ENCODE peak calls at places on chromosomes 13 and 19, in eight cellular contexts. H is adrenal gland, I is A549, E is uterus, S is IMR-90, R is breast epithelium, N is spleen, U is upper lobe of left lung. K is an unnamed sample.

GRCh38 chr13:48954086-48954485 is 21.6 kb upstream of the FNDC3A start:
- DNase-seq in N (no peak), R (no peak), U (no peak), E (no peak), I (no peak), S (peak; percentile 51), H (no peak), K (no peak)

GRCh38 chr19:50310759-50311465 is 18.3 kb downstream of the KCNC3 start:
- DNase-seq in I (no peak), H (no peak), U (no peak), E (no peak), R (no peak), S (no peak), N (no peak), K (no peak)

GRCh38 chr19:55699221-55699620 is 24.2 kb downstream of the EPN1 start:
- DNase-seq in E (no peak), N (peak; percentile 34), I (no peak), H (no peak), R (no peak), S (no peak), U (no peak), K (no peak)

GRCh38 chr19:9128171-9128570 is 1.4 kb upstream of the OR7G3 start:
- DNase-seq in R (no peak), I (no peak), N (no peak), E (no peak), H (no peak), U (no peak), S (peak; percentile 4), K (no peak)

GRCh38 chr19:2199215-2199614 is 35.5 kb downstream of the DOT1L start:
- DNase-seq in U (no peak), N (no peak), R (no peak), H (no peak), I (peak; percentile 22), E (no peak), S (no peak), K (no peak)

GRCh38 chr13:108426893-108427292 is 157.4 kb downstream of the TNFSF13B start:
- DNase-seq in I (no peak), U (no peak), N (no peak), E (no peak), H (no peak), S (no peak), R (no peak), K (no peak)

GRCh38 chr19:29308977-29309520 is 96.1 kb upstream of the UQCRFS1 start:
- DNase-seq in N (no peak), H (no peak), S (no peak), R (no peak), E (no peak), I (no peak), U (no peak), K (no peak)

GRCh38 chr13:111874981-111875380 is 192.0 kb upstream of the SOX1 start:
- DNase-seq in H (no peak), I (no peak), R (no peak), E (no peak), U (no peak), N (no peak), S (no peak), K (no peak)

GRCh38 chr19:48029431-48029830 is 14.4 kb downstream of the CABP5 start:
- DNase-seq in I (no peak), N (no peak), U (no peak), H (no peak), R (no peak), E (no peak), S (no peak), K (no peak)

GRCh38 chr19:17423429-17424208 is 3.8 kb downstream of the MVB12A start:
- DNase-seq in H (no peak), R (no peak), N (peak; percentile 76), U (no peak), I (no peak), S (no peak), E (no peak), K (no peak)

GRCh38 chr19:6242677-6243076 is 37.1 kb downstream of the MLLT1 start:
- DNase-seq in S (no peak), E (no peak), N (peak; percentile 56), R (no peak), I (no peak), H (no peak), U (no peak), K (no peak)

GRCh38 chr13:46684287-46685001 is 112.5 kb downstream of the ESD start:
- DNase-seq in S (no peak), U (no peak), I (no peak), H (no peak), E (no peak), N (no peak), R (no peak), K (no peak)

GRCh38 chr13:33003458-33004019 is 12.7 kb upstream of the KL start:
- DNase-seq in I (no peak), R (no peak), U (no peak), H (no peak), S (no peak), E (no peak), N (no peak), K (no peak)

GRCh38 chr13:18947376-18947977 is 234.1 kb downstream of the TUBA3C start:
- DNase-seq in E (no peak), U (no peak), H (no peak), I (no peak), N (peak; percentile 66), S (no peak), R (no peak), K (no peak)

GRCh38 chr13:30881191-30881651 is 24.9 kb upstream of the MEDAG start:
- DNase-seq in E (peak; percentile 46), I (no peak), H (peak; percentile 54), U (no peak), S (no peak), R (no peak), N (no peak), K (no peak)

GRCh38 chr13:51803018-51803417 is 945 bp downstream of the DHRS12 start:
- DNase-seq in U (no peak), S (no peak), E (peak; percentile 50), R (no peak), N (no peak), I (no peak), H (peak; percentile 19), K (no peak)

GRCh38 chr13:53092931-53093330 is 64.3 kb downstream of the OLFM4 start:
- DNase-seq in U (no peak), N (no peak), S (no peak), E (no peak), R (no peak), H (no peak), I (no peak), K (no peak)

GRCh38 chr13:105998233-105998550 is 537.3 kb downstream of the EFNB2 start:
- DNase-seq in H (no peak), U (no peak), S (no peak), I (no peak), N (no peak), R (no peak), E (no peak), K (no peak)

DNA sequence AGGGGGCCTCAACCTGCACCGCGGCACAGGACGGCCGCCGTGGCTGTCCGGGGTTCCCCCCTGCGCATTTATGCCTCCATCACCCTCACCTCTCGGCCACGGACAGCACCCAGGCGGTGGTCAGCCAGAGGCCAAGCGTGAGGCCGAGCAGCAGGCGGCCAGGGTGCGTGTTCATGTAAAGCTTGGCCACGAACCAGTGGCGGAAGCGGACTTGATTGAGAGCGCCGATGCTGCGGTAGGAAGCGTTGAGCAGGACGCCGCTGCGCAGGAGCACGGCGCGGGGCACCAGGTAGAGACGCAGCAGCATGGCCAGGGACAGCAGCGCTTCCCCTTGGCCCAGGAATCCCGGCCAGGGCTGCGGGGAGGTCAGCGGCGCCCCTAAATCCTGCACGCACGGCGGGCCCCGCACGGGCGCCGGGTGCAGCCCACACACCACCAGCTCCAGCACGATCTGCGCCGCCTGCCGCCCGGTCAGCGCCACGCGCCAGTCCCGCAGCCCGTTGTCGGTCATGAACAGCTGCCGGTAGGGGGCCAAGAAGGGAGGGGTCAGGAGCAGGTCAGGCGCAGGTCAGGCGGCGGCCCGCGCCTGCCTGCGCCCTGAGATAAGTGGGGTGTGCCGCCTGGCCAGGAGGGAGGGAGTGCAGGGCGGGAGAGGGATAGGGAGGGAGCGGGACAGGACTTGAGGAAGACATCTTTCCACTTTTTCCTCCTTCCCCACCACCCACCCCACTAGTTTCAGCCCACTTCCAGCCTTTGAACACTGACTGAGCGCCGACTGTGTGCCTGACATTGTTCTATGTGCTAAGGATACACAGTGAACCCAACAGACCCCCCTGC is 6.5 kb downstream of the KCNN4 start:
- DNase-seq in U (peak; percentile 65), H (peak; percentile 71), S (peak; percentile 58), I (no peak), N (peak; percentile 83), R (no peak), E (peak; percentile 45), K (no peak)
- H3K4me1 ChIP-seq in U (peaks cover 40% of the 10 kb centered on the region), H (peaks cover 10% of the 10 kb centered on the region), S (peaks cover 3% of the 10 kb centered on the region), I (peaks cover 25% of the 10 kb centered on the region), N (peaks cover 78% of the 10 kb centered on the region), R (no peaks in the 10 kb centered on the region), E (no peaks in the 10 kb centered on the region), K (peaks cover 5% of the 10 kb centered on the region)

GRCh38 chr13:41132512-41133152 is at the start of gene KBTBD6:
- DNase-seq in I (peak; percentile 56), N (peak; percentile 99), S (peak; percentile 99), R (peak; percentile 93), E (peak; percentile 94), U (peak; percentile 98), H (peak; percentile 98), K (peak; percentile 97)
- TF ChIP-seq POLR2A in I (peak; percentile 80), N (no peak), S (peak; percentile 26), R (peak; percentile 16), E (peak; percentile 59), U (peak; percentile 49), H (peak; percentile 35), K (peak; percentile 47)

DNA sequence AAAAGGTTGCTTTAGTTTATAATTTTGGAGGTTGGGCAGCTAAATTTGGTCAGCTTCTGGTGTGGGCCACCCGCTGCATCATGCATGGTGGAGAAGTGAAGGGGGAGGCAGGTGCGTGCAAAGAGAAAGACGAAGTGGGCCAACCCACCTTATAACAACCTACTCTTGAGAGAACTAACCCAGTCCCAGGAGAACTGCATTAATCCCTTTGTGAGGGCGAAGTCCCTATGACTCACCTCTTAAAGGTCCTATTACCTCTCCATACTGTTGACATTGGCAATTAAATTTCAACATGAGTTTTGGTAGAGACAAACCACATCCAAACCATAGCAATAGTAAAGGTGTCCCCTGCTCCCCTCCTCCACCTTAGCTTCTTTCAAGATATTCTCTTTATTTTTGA is 7.7 kb upstream of the FGF9 start:
- DNase-seq in R (no peak), I (no peak), E (no peak), S (no peak), N (no peak), H (no peak), U (no peak), K (no peak)
- H3K4me1 ChIP-seq in R (no peaks in the 10 kb centered on the region), I (peaks cover 3% of the 10 kb centered on the region), E (no peaks in the 10 kb centered on the region), S (no peaks in the 10 kb centered on the region), N (no peaks in the 10 kb centered on the region), H (no peaks in the 10 kb centered on the region), U (no peaks in the 10 kb centered on the region), K (no peaks in the 10 kb centered on the region)

DNA sequence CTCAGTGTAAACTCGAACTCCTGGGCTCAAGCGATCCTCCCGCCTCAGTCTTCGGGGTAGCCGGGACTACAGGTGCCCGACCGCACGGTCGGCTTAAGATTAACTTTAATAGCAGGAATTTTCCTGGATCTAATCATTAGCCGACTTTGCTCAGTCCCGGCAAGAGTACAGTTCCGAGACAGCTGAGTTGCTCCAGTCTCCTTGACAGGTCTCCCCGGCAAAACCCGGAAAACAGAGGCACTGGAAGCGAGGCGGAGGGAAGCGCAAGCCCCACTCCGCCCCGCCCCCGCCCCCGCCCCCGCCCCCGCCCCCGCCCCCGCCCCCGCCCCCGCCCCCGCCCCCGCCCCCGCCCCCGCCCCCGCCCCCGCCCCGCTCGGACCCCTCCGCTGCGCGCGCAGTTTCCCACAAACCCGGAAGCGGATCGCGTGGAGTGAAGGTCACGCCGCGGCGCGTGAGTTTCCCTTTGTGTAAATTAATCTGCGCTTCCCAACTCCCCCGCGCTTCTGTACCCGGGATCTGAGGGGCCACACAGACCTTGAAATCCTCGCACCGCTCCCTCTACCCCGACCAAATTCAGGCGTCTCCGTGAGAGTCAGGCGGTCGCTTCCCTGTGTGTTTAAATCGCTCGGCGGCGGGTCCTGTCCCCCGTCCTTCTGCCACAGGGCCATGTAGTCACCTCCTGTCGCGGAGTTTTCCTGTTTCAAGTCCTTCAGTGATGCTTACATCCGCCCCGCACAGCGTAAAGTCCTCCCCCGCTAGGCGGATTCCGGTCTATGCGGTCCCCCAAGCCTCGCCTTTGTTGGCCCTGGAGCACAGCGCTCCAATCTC is at the start of gene ZNF480:
- DNase-seq in N (peak; percentile 95), I (peak; percentile 63), S (peak; percentile 73), H (peak; percentile 89), R (peak; percentile 53), U (peak; percentile 81), E (peak; percentile 85), K (peak; percentile 75)
- TF ChIP-seq POLR2A in N (no peak), I (peak; percentile 81), S (peak; percentile 57), H (peak; percentile 42), R (no peak), U (no peak), E (no peak), K (peak; percentile 17)